ENCODE peak calls at places on chromosomes 4 and X, in eight cellular contexts. C is dorsolateral prefrontal cortex, H is NCI-H1105, D is germinal center, R is non-pigmented ciliary epithelial cell, T is choroid plexus epithelial cell, X is amygdala, B is H4. S is an unnamed sample.

GRCh38 chr4:70706516-70706915 is 15.2 kb upstream of the RUFY3 start:
- DNase-seq in X (no peak), D (no peak), B (no peak), T (no peak), R (no peak), H (no peak), C (no peak), S (peak)

GRCh38 chrX:3029084-3029483 is 12.2 kb upstream of the ARSF start:
- DNase-seq in T (no peak), R (no peak), H (no peak), D (no peak), C (no peak), X (no peak), B (no peak), S (no peak)

GRCh38 chr4:41122775-41123174 is 91.6 kb downstream of the APBB2 start:
- DNase-seq in H (no peak), R (no peak), C (no peak), D (no peak), T (no peak), B (no peak), X (no peak), S (no peak)

GRCh38 chr4:44916406-44916805 is 190.1 kb upstream of the GNPDA2 start:
- DNase-seq in X (no peak), H (no peak), D (no peak), B (peak), R (no peak), C (no peak), T (peak), S (no peak)

GRCh38 chr4:184907216-184907615 is 81.4 kb upstream of the ACSL1 start:
- DNase-seq in B (no peak), C (no peak), H (no peak), D (no peak), X (no peak), T (peak), R (no peak), S (no peak)

GRCh38 chr4:135917016-135917415 is 1615.3 kb downstream of the PCDH18 start:
- DNase-seq in B (no peak), C (no peak), T (peak), D (no peak), R (peak), H (no peak), X (no peak), S (peak)

GRCh38 chr4:780730-781492 is 45.0 kb downstream of the CPLX1 start:
- DNase-seq in X (no peak), H (no peak), B (no peak), D (no peak), C (no peak), R (no peak), T (no peak), S (peak)

GRCh38 chrX:119343856-119344255 is 55.3 kb upstream of the SLC25A43 start:
- DNase-seq in T (no peak), X (no peak), D (no peak), R (no peak), C (no peak), H (no peak), B (no peak), S (no peak)

GRCh38 chrX:70434914-70435586 is 9.6 kb upstream of the DLG3 start:
- DNase-seq in B (no peak), H (no peak), T (peak), D (no peak), X (no peak), C (no peak), R (no peak), S (no peak)

GRCh38 chr4:55993994-55994657 is 45.4 kb downstream of the CEP135 start:
- DNase-seq in B (no peak), H (no peak), X (no peak), T (no peak), R (no peak), C (no peak), D (peak), S (no peak)

GRCh38 chr4:143473334-143474126 is 40.0 kb upstream of the SMARCA5 start:
- DNase-seq in C (no peak), R (no peak), H (no peak), T (no peak), B (no peak), X (no peak), D (peak), S (peak)

GRCh38 chr4:7815562-7815961 is 124.1 kb downstream of the AFAP1 start:
- DNase-seq in D (no peak), B (no peak), H (no peak), X (no peak), T (peak), C (no peak), R (peak), S (peak)

GRCh38 chr4:149709640-149710039 is 106.0 kb downstream of the IQCM start:
- DNase-seq in B (no peak), C (no peak), H (no peak), D (no peak), T (no peak), R (peak), X (no peak), S (no peak)

GRCh38 chr4:185811509-185812364 is at the start of gene SORBS2:
- DNase-seq in D (peak), X (no peak), B (no peak), C (peak), H (peak), R (peak), T (peak), S (no peak)

GRCh38 chr4:101307901-101308300 is 39.4 kb downstream of the PPP3CA start:
- DNase-seq in C (no peak), T (no peak), B (no peak), H (no peak), X (no peak), D (no peak), R (no peak), S (peak)

GRCh38 chr4:113781439-113782040 is 20.0 kb upstream of the CAMK2D start:
- DNase-seq in C (no peak), B (peak), D (peak), R (no peak), X (no peak), H (no peak), T (peak), S (peak)

GRCh38 chr4:134762053-134762452 is 560.5 kb upstream of the PABPC4L start:
- DNase-seq in H (no peak), B (peak), T (no peak), D (no peak), X (no peak), C (no peak), R (no peak), S (no peak)

GRCh38 chr4:36651253-36651652 is 369.8 kb downstream of the DTHD1 start:
- DNase-seq in B (no peak), T (no peak), D (no peak), C (no peak), H (no peak), R (no peak), X (no peak), S (no peak)

GRCh38 chr4:52862605-52863236 is 604 bp downstream of the RASL11B start:
- DNase-seq in X (no peak), H (no peak), C (no peak), B (no peak), D (no peak), R (no peak), T (no peak), S (no peak)

GRCh38 chr4:85081196-85081595 is 114.7 kb upstream of the WDFY3 start:
- DNase-seq in R (no peak), T (no peak), H (no peak), B (no peak), X (no peak), D (no peak), C (no peak), S (no peak)

GRCh38 chrX:51860679-51861078 is 32.7 kb upstream of the MAGED1 start:
- DNase-seq in R (no peak), T (peak), H (peak), C (no peak), D (peak), X (no peak), B (peak), S (peak)

GRCh38 chr4:14152834-14153519 is 525.5 kb upstream of the BOD1L1 start:
- DNase-seq in H (no peak), C (no peak), B (no peak), R (no peak), X (no peak), D (no peak), T (no peak), S (no peak)

GRCh38 chrX:17986977-17987376 is 125.9 kb upstream of the RAI2 start:
- DNase-seq in D (no peak), H (no peak), X (no peak), R (no peak), T (no peak), C (no peak), B (no peak), S (no peak)

GRCh38 chr4:25938251-25939186 is 24.5 kb downstream of the SMIM20 start:
- DNase-seq in T (peak), X (no peak), C (no peak), D (no peak), B (no peak), R (peak), H (no peak), S (peak)

GRCh38 chr4:122221322-122221721 is 69.2 kb downstream of the BLTP1 start:
- DNase-seq in H (no peak), T (no peak), C (no peak), D (no peak), X (no peak), R (no peak), B (no peak), S (no peak)

GRCh38 chrX:34848281-34848680 is 94.3 kb upstream of the FAM47B start:
- DNase-seq in C (no peak), X (no peak), D (no peak), H (no peak), T (peak), B (no peak), R (no peak), S (peak)

GRCh38 chrX:151825927-151826471 is 86.7 kb upstream of the MAGEA4 start:
- DNase-seq in D (no peak), X (no peak), B (peak), H (no peak), C (no peak), R (peak), T (peak), S (peak)

GRCh38 chr4:47839259-47839658 is 1.4 kb upstream of the CORIN start:
- DNase-seq in X (no peak), T (peak), C (peak), R (no peak), B (no peak), D (peak), H (no peak), S (peak)